ENCODE peak calls at places on chromosomes 7 and 10, in five cellular contexts. W is EL; G is lung microvascular endothelial cell; D is activated CD8-positive, alpha-beta memory T cell treated with anti-CD3 and anti-CD28 coated beads for 1 hour; A is AG08395. U is an unnamed sample.

GRCh38 chr7:159017741-159018140 is 126.9 kb downstream of the VIPR2 start:
- DNase-seq in W (no peak), G (no peak), D (no peak), A (no peak), U (no peak)

GRCh38 chr10:30581779-30582380 is 47.7 kb downstream of the LYZL2 start:
- DNase-seq in W (peak; percentile 60), G (peak; percentile 76), D (no peak), A (peak; percentile 71), U (peak; percentile 80)

GRCh38 chr10:5550621-5551530 is 26.1 kb downstream of the CALML3 start:
- DNase-seq in W (peak; percentile 71), G (no peak), D (no peak), A (no peak), U (no peak)

GRCh38 chr7:114426824-114427223 is 12.2 kb downstream of the FOXP2 start:
- DNase-seq in W (no peak), G (peak; percentile 54), D (no peak), A (no peak), U (peak; percentile 51)

GRCh38 chr7:119197872-119198527 is 973.5 kb downstream of the ANKRD7 start:
- DNase-seq in W (peak; percentile 1), G (peak; percentile 52), D (no peak), A (no peak), U (peak; percentile 35)

GRCh38 chr7:11171569-11172192 is 198.0 kb downstream of the PHF14 start:
- DNase-seq in W (no peak), G (peak; percentile 4), D (no peak), A (no peak), U (peak; percentile 30)

GRCh38 chr10:91909178-91909677 is at the start of gene FGFBP3:
- DNase-seq in W (peak; percentile 72), G (peak; percentile 12), D (no peak), A (no peak), U (peak; percentile 19)

GRCh38 chr7:36277247-36277542 is 112.5 kb upstream of the ANLN start:
- DNase-seq in W (no peak), G (peak; percentile 41), D (no peak), A (no peak), U (peak; percentile 32)

GRCh38 chr10:62847433-62847832 is 31.3 kb upstream of the EGR2 start:
- DNase-seq in W (no peak), G (no peak), D (no peak), A (no peak), U (no peak)

GRCh38 chr7:121831320-121831719 is 41.6 kb upstream of the PTPRZ1 start:
- DNase-seq in W (no peak), G (no peak), D (no peak), A (no peak), U (no peak)

GRCh38 chr7:29126804-29127203 is 19.5 kb downstream of the CPVL start:
- DNase-seq in W (no peak), G (no peak), D (no peak), A (no peak), U (no peak)

GRCh38 chr7:47678641-47679380 is 96.9 kb upstream of the TNS3 start:
- DNase-seq in W (no peak), G (no peak), D (no peak), A (no peak), U (no peak)

GRCh38 chr7:82714883-82715282 is 271.3 kb upstream of the CACNA2D1 start:
- DNase-seq in W (peak; percentile 8), G (no peak), D (no peak), A (peak; percentile 25), U (no peak)

GRCh38 chr10:119270893-119271361 is 63.6 kb downstream of the GRK5 start:
- DNase-seq in W (no peak), G (peak; percentile 81), D (no peak), A (no peak), U (no peak)

GRCh38 chr7:101126651-101127459 is at the start of gene SERPINE1:
- DNase-seq in W (peak; percentile 99), G (peak; percentile 99), D (peak; percentile 31), A (peak; percentile 96), U (peak; percentile 100)

GRCh38 chr10:451021-451471 is 238.4 kb downstream of the DIP2C start:
- DNase-seq in W (no peak), G (no peak), D (no peak), A (no peak), U (no peak)

GRCh38 chr7:97016392-97017196 is 8.0 kb downstream of the DLX5 start:
- DNase-seq in W (no peak), G (no peak), D (no peak), A (no peak), U (no peak)

GRCh38 chr10:44974082-44974627 is 4.5 kb downstream of the DEPP1 start:
- DNase-seq in W (no peak), G (no peak), D (no peak), A (no peak), U (peak; percentile 51)

GRCh38 chr7:71535616-71536015 is 403.7 kb downstream of the GALNT17 start:
- DNase-seq in W (no peak), G (no peak), D (no peak), A (no peak), U (no peak)

GRCh38 chr10:131862548-131862947 is 38.3 kb upstream of the PPP2R2D start:
- DNase-seq in W (no peak), G (no peak), D (no peak), A (no peak), U (no peak)

GRCh38 chr7:20249924-20250323 is 32.7 kb upstream of the MACC1 start:
- DNase-seq in W (no peak), G (no peak), D (no peak), A (no peak), U (no peak)

GRCh38 chr10:128571745-128572144 is 445.5 kb upstream of the MKI67 start:
- DNase-seq in W (no peak), G (no peak), D (no peak), A (no peak), U (no peak)

GRCh38 chr10:4242561-4243035 is 457.6 kb upstream of the KLF6 start:
- DNase-seq in W (peak; percentile 93), G (peak; percentile 96), D (no peak), A (peak; percentile 46), U (peak; percentile 90)

GRCh38 chr10:14507156-14507555 is 176.4 kb upstream of the FRMD4A start:
- DNase-seq in W (no peak), G (peak; percentile 97), D (peak; percentile 18), A (no peak), U (peak; percentile 94)

GRCh38 chr10:130994845-130995244 is 316.7 kb downstream of the TCERG1L start:
- DNase-seq in W (no peak), G (no peak), D (no peak), A (no peak), U (no peak)

GRCh38 chr7:36289833-36290661 is 99.6 kb upstream of the ANLN start:
- DNase-seq in W (no peak), G (no peak), D (no peak), A (no peak), U (no peak)

GRCh38 chr10:118965096-118965495 is 64.4 kb upstream of the NANOS1 start:
- DNase-seq in W (no peak), G (no peak), D (no peak), A (no peak), U (no peak)

GRCh38 chr10:102752934-102753664 is 9.4 kb downstream of the WBP1L start:
- DNase-seq in W (peak; percentile 67), G (peak; percentile 86), D (no peak), A (peak; percentile 64), U (peak; percentile 87)

GRCh38 chr7:51062222-51062987 is 254.2 kb downstream of the COBL start:
- DNase-seq in W (no peak), G (no peak), D (no peak), A (no peak), U (no peak)

GRCh38 chr10:102962259-102962658 is 44.2 kb downstream of the CNNM2 start:
- DNase-seq in W (peak; percentile 8), G (no peak), D (no peak), A (no peak), U (no peak)

GRCh38 chr10:49115796-49116508 is 630 bp upstream of the VSTM4 start:
- DNase-seq in W (no peak), G (no peak), D (no peak), A (no peak), U (no peak)

GRCh38 chr10:23534761-23535160 is 95.9 kb downstream of the OTUD1 start:
- DNase-seq in W (no peak), G (no peak), D (no peak), A (no peak), U (no peak)

GRCh38 chr10:23696476-23696875 is 257.6 kb downstream of the OTUD1 start:
- DNase-seq in W (no peak), G (no peak), D (no peak), A (no peak), U (no peak)

GRCh38 chr10:97081621-97082235 is 104.0 kb downstream of the SLIT1 start:
- DNase-seq in W (peak; percentile 45), G (peak; percentile 76), D (peak; percentile 10), A (peak; percentile 74), U (peak; percentile 83)

GRCh38 chr10:73886085-73886529 is 11.8 kb upstream of the CAMK2G start:
- DNase-seq in W (peak; percentile 84), G (peak; percentile 75), D (peak; percentile 31), A (peak; percentile 84), U (peak; percentile 90)

GRCh38 chr7:20532841-20533240 is 82.6 kb upstream of the ABCB5 start:
- DNase-seq in W (no peak), G (no peak), D (no peak), A (no peak), U (peak; percentile 45)

GRCh38 chr7:75667938-75668337 is 70.8 kb downstream of the HIP1 start:
- DNase-seq in W (no peak), G (no peak), D (no peak), A (no peak), U (peak; percentile 15)

U was measured in dermis blood vessel endothelial cell.